ENCODE peak calls at places on chromosomes 12 and 14, in seven cellular contexts. I, P, T, F, V, Z and S are unnamed samples.

GRCh38 chr12:82225871-82226270 is 132.3 kb downstream of the CCDC59 start:
- DNase-seq in I (no peak), P (no peak), T (peak), F (no peak), V (no peak), Z (no peak), S (no peak)

GRCh38 chr14:32709072-32709471 is 229.6 kb upstream of the NPAS3 start:
- DNase-seq in I (no peak), P (peak), T (peak), F (no peak), V (no peak), Z (no peak), S (peak)

GRCh38 chr14:53391156-53391555 is 238.0 kb upstream of the DDHD1 start:
- DNase-seq in I (no peak), P (peak), T (peak), F (no peak), V (no peak), Z (peak), S (no peak)

GRCh38 chr14:93115069-93115919 is 431 bp downstream of the ITPK1 start:
- DNase-seq in I (peak), P (peak), T (peak), F (peak), V (peak), Z (peak), S (no peak)

GRCh38 chr12:92035477-92035876 is 110.2 kb downstream of the BTG1 start:
- DNase-seq in I (no peak), P (no peak), T (no peak), F (no peak), V (no peak), Z (no peak), S (no peak)

GRCh38 chr12:122080149-122081107 is 1.9 kb downstream of the MLXIP start:
- DNase-seq in I (peak), P (peak), T (peak), F (peak), V (no peak), Z (no peak), S (peak)

GRCh38 chr12:3885179-3886094 is 12.2 kb upstream of the PARP11 start:
- DNase-seq in I (no peak), P (peak), T (peak), F (no peak), V (no peak), Z (peak), S (no peak)

GRCh38 chr12:132322206-132323132 is 6.9 kb downstream of the GALNT9 start:
- DNase-seq in I (no peak), P (no peak), T (no peak), F (no peak), V (no peak), Z (no peak), S (no peak)

GRCh38 chr14:89813485-89814080 is 140.9 kb downstream of the EFCAB11 start:
- DNase-seq in I (no peak), P (peak), T (peak), F (no peak), V (no peak), Z (no peak), S (peak)

GRCh38 chr12:25958254-25959068 is at the start of gene RASSF8:
- DNase-seq in I (peak), P (peak), T (peak), F (peak), V (no peak), Z (no peak), S (no peak)

GRCh38 chr12:32332446-32332845 is 66.9 kb upstream of the FGD4 start:
- DNase-seq in I (no peak), P (no peak), T (no peak), F (no peak), V (no peak), Z (no peak), S (no peak)

GRCh38 chr12:129552996-129553750 is 350.7 kb downstream of the TMEM132D start:
- DNase-seq in I (no peak), P (no peak), T (no peak), F (no peak), V (no peak), Z (no peak), S (no peak)

GRCh38 chr14:74618078-74618952 is 6.3 kb upstream of the LTBP2 start:
- DNase-seq in I (no peak), P (peak), T (peak), F (no peak), V (no peak), Z (peak), S (no peak)

GRCh38 chr14:62885451-62885850 is 159.8 kb downstream of the KCNH5 start:
- DNase-seq in I (no peak), P (no peak), T (peak), F (no peak), V (no peak), Z (no peak), S (no peak)

GRCh38 chr14:77007975-77008421 is 20.5 kb downstream of the IRF2BPL start:
- DNase-seq in I (peak), P (no peak), T (peak), F (no peak), V (no peak), Z (no peak), S (no peak)

GRCh38 chr14:95493503-95493902 is 22.9 kb downstream of the SYNE3 start:
- DNase-seq in I (no peak), P (no peak), T (no peak), F (no peak), V (no peak), Z (no peak), S (no peak)

GRCh38 chr14:54702014-54702491 is 135.1 kb downstream of the SAMD4A start:
- DNase-seq in I (no peak), P (no peak), T (no peak), F (no peak), V (no peak), Z (no peak), S (no peak)

GRCh38 chr14:90549794-90550591 is 153.2 kb downstream of the CALM1 start:
- DNase-seq in I (no peak), P (no peak), T (no peak), F (no peak), V (no peak), Z (no peak), S (no peak)

GRCh38 chr14:54447231-54447692 is 6.1 kb upstream of the CNIH1 start:
- DNase-seq in I (no peak), P (peak), T (peak), F (no peak), V (no peak), Z (no peak), S (no peak)

GRCh38 chr12:43501705-43502104 is 50.3 kb downstream of the ADAMTS20 start:
- DNase-seq in I (no peak), P (peak), T (peak), F (no peak), V (no peak), Z (peak), S (peak)

GRCh38 chr14:44898547-44898946 is 63.2 kb downstream of the KLHL28 start:
- DNase-seq in I (no peak), P (peak), T (peak), F (no peak), V (no peak), Z (no peak), S (no peak)

GRCh38 chr14:51442513-51443175 is 202.6 kb downstream of the TMX1 start:
- DNase-seq in I (no peak), P (peak), T (peak), F (no peak), V (no peak), Z (no peak), S (peak)

GRCh38 chr12:13948631-13949030 is 32.8 kb downstream of the GRIN2B start:
- DNase-seq in I (no peak), P (no peak), T (no peak), F (no peak), V (no peak), Z (no peak), S (no peak)

GRCh38 chr14:84857571-84857970 is 672.4 kb upstream of the FLRT2 start:
- DNase-seq in I (no peak), P (no peak), T (peak), F (no peak), V (no peak), Z (no peak), S (no peak)

GRCh38 chr14:90693413-90693812 is 122.8 kb downstream of the TTC7B start:
- DNase-seq in I (no peak), P (no peak), T (peak), F (no peak), V (no peak), Z (no peak), S (no peak)

GRCh38 chr12:18681818-18682217 is 56.0 kb downstream of the PLCZ1 start:
- DNase-seq in I (no peak), P (no peak), T (no peak), F (no peak), V (no peak), Z (no peak), S (no peak)

GRCh38 chr12:2051700-2052625 is 824 bp upstream of the CACNA1C start:
- DNase-seq in I (no peak), P (peak), T (no peak), F (no peak), V (no peak), Z (no peak), S (no peak)
- TF ChIP-seq CTCF in I (no peak), P (peak), T (no peak), F (no peak), V (no peak), Z (peak), S (no peak)

DNA sequence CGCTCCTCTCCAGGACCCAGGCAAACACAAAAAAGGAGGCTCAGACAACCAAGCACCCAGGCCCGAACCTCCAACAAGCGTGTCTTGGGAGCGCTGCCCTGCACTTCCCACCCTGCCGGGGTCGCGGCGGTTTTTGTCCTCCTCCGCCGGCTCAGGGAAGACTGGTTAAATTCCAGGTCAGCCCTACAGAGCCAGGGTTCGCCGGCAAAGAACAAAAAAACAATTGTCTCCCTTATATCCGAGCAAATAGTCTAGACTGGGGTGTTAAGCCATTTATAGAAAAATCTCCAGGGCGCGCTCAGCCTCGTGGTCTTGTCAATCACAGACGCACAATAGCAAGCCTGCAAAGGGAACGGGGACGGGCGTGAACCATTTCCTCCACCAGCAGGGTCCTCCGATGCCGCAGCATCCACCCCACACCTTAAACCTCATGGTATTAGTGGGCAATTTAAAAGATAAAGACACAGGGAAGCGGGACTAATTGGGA is 46.9 kb downstream of the BCAT1 start:
- DNase-seq in I (no peak), P (no peak), T (peak), F (peak), V (no peak), Z (no peak), S (no peak)
- H3K4me3 ChIP-seq in I (peak), P (peak), T (peak), F (peak), V (no peak), Z (no peak), S (peak)

DNA sequence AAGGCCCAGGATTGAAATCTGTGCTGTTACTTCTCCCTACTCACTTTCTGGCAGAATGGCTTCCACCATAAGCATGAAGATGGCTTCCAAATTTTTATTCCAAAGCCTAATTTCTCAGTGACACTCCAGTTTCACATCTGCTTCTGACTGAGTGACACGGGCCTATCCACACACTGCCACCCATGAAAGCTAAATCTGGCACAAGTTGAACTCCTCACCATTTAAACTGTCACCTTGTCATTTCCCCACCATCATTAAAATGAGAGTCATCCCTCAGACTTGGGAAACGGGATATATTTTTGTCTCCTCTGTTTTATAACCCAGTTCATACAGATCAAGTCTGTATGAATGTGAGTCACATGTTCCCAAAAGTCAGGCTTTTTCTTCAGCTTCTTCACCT is 77.1 kb downstream of the MGST1 start:
- DNase-seq in I (no peak), P (no peak), T (no peak), F (no peak), V (no peak), Z (no peak), S (no peak)
- TF ChIP-seq CTCF in I (no peak), P (no peak), T (no peak), F (no peak), V (no peak), Z (no peak), S (no peak)

GRCh38 chr14:22850944-22851790 is 14.8 kb downstream of the MMP14 start:
- DNase-seq in I (peak), P (peak), T (peak), F (no peak), V (no peak), Z (no peak), S (peak)
- H3K4me3 ChIP-seq in I (no peak), P (peak), T (no peak), F (no peak), V (no peak), Z (no peak), S (no peak)

DNA sequence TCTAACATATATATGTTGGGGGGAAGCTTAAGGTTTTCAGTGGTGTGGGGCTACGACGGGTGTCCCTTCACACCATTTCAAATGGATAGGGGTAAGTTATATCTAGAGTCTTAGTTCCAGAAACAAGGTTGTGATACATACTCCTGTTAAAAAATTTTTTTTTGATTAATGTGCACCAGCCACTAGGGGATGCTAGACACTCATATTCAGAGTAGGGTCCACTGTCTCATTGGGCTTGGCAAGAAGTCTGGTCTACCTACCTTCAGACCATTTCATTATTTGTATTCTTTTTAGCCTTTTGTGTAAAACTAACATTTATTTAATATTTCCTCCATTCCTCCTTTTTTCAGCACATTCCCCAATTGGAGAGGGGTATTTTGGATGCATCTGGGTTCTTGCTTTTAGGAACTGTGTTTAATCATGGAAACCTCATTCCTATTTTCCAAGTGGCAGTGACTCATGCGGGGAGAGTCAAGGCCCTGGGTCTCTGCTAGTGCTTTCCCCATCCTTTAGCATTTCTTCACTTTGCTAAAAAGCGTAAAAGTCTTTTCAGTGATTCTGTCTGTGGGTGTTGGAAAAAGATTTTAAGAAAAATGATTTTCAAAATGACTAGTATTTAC is 33.4 kb downstream of the ANO4 start:
- DNase-seq in I (no peak), P (peak), T (peak), F (peak), V (peak), Z (peak), S (peak)
- TF ChIP-seq CTCF in I (peak), P (peak), T (peak), F (peak), V (peak), Z (peak), S (peak)

GRCh38 chr14:59630281-59630963 is 53.8 kb upstream of the CCDC175 start:
- DNase-seq in I (no peak), P (no peak), T (peak), F (peak), V (no peak), Z (no peak), S (no peak)
- H3K4me3 ChIP-seq in I (peak), P (peak), T (no peak), F (no peak), V (no peak), Z (no peak), S (no peak)

DNA sequence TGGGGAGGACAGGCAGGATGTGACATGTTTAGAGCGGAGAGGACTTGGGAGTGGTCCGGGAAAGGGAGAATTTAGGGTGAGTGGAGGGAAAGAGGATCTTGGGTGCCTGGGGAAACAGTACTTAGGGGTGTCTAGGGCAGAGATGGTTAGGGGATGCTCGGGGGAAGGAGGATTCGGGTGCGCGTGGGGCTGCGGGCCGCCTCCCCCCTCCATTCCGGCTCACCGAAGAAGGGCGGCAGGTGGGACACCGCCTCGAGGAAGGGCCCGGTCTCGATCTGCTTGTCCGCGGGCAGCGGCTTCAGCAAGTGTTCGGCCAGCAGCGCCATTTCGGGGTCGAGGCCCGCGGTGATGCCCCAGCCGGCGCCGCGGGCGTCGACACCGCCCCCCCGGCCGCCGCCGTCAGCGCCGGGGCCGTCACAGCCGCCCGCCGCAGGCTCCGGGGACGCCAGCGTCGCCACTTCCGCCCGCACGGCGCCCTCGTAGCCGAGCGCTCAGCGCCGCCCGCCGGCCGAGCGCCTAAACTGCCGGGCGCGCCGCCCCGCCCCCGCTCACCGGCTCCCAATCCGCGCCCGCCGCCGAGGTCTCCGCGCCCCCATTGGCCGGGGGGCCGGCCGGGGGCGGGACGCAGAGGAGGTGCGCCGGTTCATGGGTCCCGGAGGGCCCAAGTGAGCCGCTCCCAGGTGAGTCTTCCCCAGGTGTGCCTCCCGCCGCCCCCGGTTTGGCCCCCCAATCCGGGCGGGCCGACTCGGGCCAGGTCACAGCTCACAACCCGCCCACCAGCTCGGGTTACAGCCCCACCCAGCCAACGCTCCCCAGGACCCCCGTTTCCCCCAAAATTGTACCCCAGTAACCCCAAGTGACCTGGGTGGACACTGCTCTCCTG is at the start of gene GLTP:
- DNase-seq in I (peak), P (peak), T (peak), F (peak), V (no peak), Z (peak), S (no peak)
- TF ChIP-seq CTCF in I (peak), P (peak), T (no peak), F (peak), V (peak), Z (peak), S (peak)

DNA sequence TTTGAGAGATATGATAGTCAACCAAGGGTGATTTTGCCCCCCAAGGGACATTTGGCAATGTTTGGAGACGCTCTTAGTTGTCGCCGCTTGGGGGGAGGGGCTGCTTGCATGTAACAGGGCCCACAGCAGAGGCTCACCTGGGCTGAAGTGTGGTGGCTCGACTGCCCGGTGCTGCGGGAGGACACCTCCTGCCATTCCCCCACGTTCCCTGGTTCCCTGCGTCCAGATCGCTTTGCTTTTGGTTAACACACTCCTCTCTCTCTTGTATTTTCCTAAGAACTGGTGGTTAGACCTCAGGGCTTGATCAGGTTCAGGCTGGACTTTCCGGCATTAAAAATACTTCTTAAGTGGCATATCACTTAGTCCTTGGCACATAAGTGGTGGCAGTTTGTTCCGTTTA is 18.9 kb downstream of the PPP2R5C start:
- DNase-seq in I (peak), P (no peak), T (no peak), F (no peak), V (no peak), Z (no peak), S (no peak)
- H3K4me3 ChIP-seq in I (peak), P (no peak), T (no peak), F (no peak), V (no peak), Z (no peak), S (no peak)

GRCh38 chr12:114479831-114480230 is 73.9 kb upstream of the TBX5 start:
- DNase-seq in I (no peak), P (no peak), T (peak), F (no peak), V (no peak), Z (no peak), S (no peak)

GRCh38 chr12:114473717-114474116 is 67.8 kb upstream of the TBX5 start:
- DNase-seq in I (no peak), P (no peak), T (no peak), F (no peak), V (no peak), Z (no peak), S (no peak)

GRCh38 chr12:114478891-114479290 is 72.9 kb upstream of the TBX5 start:
- DNase-seq in I (no peak), P (no peak), T (no peak), F (no peak), V (no peak), Z (no peak), S (no peak)

GRCh38 chr12:114480309-114481199 is 74.6 kb upstream of the TBX5 start:
- DNase-seq in I (no peak), P (peak), T (peak), F (no peak), V (no peak), Z (no peak), S (no peak)

DNA sequence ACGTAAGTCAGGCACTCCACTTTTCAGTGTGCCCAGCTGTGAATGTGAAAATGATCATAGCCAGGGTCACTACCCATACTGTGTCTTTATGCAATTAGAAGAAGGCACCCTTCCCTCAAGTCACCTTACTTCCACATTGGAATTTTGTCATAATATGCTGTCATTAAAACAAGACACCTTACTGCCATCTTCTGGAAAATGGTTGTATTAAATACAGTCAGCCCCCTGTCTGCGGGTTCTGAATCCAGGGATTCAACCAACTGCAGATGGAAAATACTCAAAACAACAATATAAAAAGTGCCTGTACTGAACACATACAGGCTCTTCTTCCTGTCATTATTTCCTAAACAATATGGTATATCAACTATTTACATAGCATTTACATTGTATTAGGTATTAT is 70.2 kb upstream of the TBX5 start:
- DNase-seq in I (no peak), P (peak), T (peak), F (no peak), V (no peak), Z (peak), S (no peak)
- TF ChIP-seq CTCF in I (peak), P (peak), T (peak), F (peak), V (no peak), Z (peak), S (peak)

GRCh38 chr12:120132863-120133385 is 16.4 kb upstream of the RAB35 start:
- DNase-seq in I (no peak), P (no peak), T (no peak), F (no peak), V (peak), Z (no peak), S (no peak)
- H3K4me3 ChIP-seq in I (no peak), P (no peak), T (no peak), F (no peak), V (no peak), Z (no peak), S (no peak)